ENCODE peak calls at places on chromosome 7, in seven cellular contexts. One of them, this sample, is unnamed.
A peak's percentile ranks its signal among the peaks of the same experiment; 100 is the strongest.

GRCh38 chr7:77349141-77349540 is 67.0 kb downstream of the GSAP start:
- DNase-seq in H9: no peak
- DNase-seq in ovary: no peak
- DNase-seq in nephron progenitor cell: no peak
- DNase-seq in astrocyte: peak; percentile 33
- DNase-seq in hepatocyte: no peak
- DNase-seq in lower leg skin: no peak
- DNase-seq in this sample: no peak

GRCh38 chr7:69412331-69413146 is 185.7 kb upstream of the AUTS2 start:
- DNase-seq in H9: no peak
- DNase-seq in ovary: no peak
- DNase-seq in nephron progenitor cell: no peak
- DNase-seq in astrocyte: peak; percentile 83
- DNase-seq in hepatocyte: peak; percentile 87
- DNase-seq in lower leg skin: peak; percentile 68
- DNase-seq in this sample: peak; percentile 48

GRCh38 chr7:138864667-138865066 is 66.7 kb upstream of the ATP6V0A4 start:
- DNase-seq in H9: no peak
- DNase-seq in ovary: no peak
- DNase-seq in nephron progenitor cell: no peak
- DNase-seq in astrocyte: peak; percentile 84
- DNase-seq in hepatocyte: no peak
- DNase-seq in lower leg skin: peak; percentile 52
- DNase-seq in this sample: no peak

GRCh38 chr7:131011437-131011752 is 277.4 kb upstream of the KLF14 start:
- DNase-seq in H9: no peak
- DNase-seq in ovary: no peak
- DNase-seq in nephron progenitor cell: no peak
- DNase-seq in astrocyte: no peak
- DNase-seq in hepatocyte: no peak
- DNase-seq in lower leg skin: no peak
- DNase-seq in this sample: peak; percentile 58

GRCh38 chr7:84337386-84337785 is 142.8 kb upstream of the SEMA3A start:
- DNase-seq in H9: no peak
- DNase-seq in ovary: no peak
- DNase-seq in nephron progenitor cell: no peak
- DNase-seq in astrocyte: peak; percentile 88
- DNase-seq in hepatocyte: no peak
- DNase-seq in lower leg skin: no peak
- DNase-seq in this sample: no peak

GRCh38 chr7:79624336-79624735 is 170.9 kb upstream of the MAGI2 start:
- DNase-seq in H9: no peak
- DNase-seq in ovary: no peak
- DNase-seq in nephron progenitor cell: no peak
- DNase-seq in astrocyte: no peak
- DNase-seq in hepatocyte: no peak
- DNase-seq in lower leg skin: no peak
- DNase-seq in this sample: no peak

GRCh38 chr7:84675633-84676034 is 481.0 kb upstream of the SEMA3A start:
- DNase-seq in H9: no peak
- DNase-seq in ovary: no peak
- DNase-seq in nephron progenitor cell: no peak
- DNase-seq in astrocyte: peak; percentile 23
- DNase-seq in hepatocyte: no peak
- DNase-seq in lower leg skin: no peak
- DNase-seq in this sample: no peak

GRCh38 chr7:69457912-69458491 is 140.3 kb upstream of the AUTS2 start:
- DNase-seq in H9: peak; percentile 66
- DNase-seq in ovary: no peak
- DNase-seq in nephron progenitor cell: no peak
- DNase-seq in astrocyte: peak; percentile 74
- DNase-seq in hepatocyte: peak; percentile 16
- DNase-seq in lower leg skin: no peak
- DNase-seq in this sample: no peak

GRCh38 chr7:71509381-71509780 is 377.4 kb downstream of the GALNT17 start:
- DNase-seq in H9: no peak
- DNase-seq in ovary: no peak
- DNase-seq in nephron progenitor cell: no peak
- DNase-seq in astrocyte: no peak
- DNase-seq in hepatocyte: no peak
- DNase-seq in lower leg skin: no peak
- DNase-seq in this sample: no peak

GRCh38 chr7:116180302-116180701 is 30.0 kb upstream of the TES start:
- DNase-seq in H9: no peak
- DNase-seq in ovary: no peak
- DNase-seq in nephron progenitor cell: peak; percentile 12
- DNase-seq in astrocyte: no peak
- DNase-seq in hepatocyte: peak; percentile 73
- DNase-seq in lower leg skin: no peak
- DNase-seq in this sample: no peak

GRCh38 chr7:96093435-96093834 is 228.5 kb downstream of the SLC25A13 start:
- DNase-seq in H9: no peak
- DNase-seq in ovary: no peak
- DNase-seq in nephron progenitor cell: no peak
- DNase-seq in astrocyte: peak; percentile 90
- DNase-seq in hepatocyte: peak; percentile 46
- DNase-seq in lower leg skin: no peak
- DNase-seq in this sample: no peak

GRCh38 chr7:35736725-35737124 is 41.8 kb upstream of the HERPUD2 start:
- DNase-seq in H9: no peak
- DNase-seq in ovary: no peak
- DNase-seq in nephron progenitor cell: no peak
- DNase-seq in astrocyte: peak; percentile 19
- DNase-seq in hepatocyte: peak; percentile 53
- DNase-seq in lower leg skin: no peak
- DNase-seq in this sample: no peak

GRCh38 chr7:47491637-47492036 is 90.3 kb downstream of the TNS3 start:
- DNase-seq in H9: no peak
- DNase-seq in ovary: no peak
- DNase-seq in nephron progenitor cell: no peak
- DNase-seq in astrocyte: no peak
- DNase-seq in hepatocyte: no peak
- DNase-seq in lower leg skin: no peak
- DNase-seq in this sample: no peak

GRCh38 chr7:93092757-93093370 is 24.9 kb downstream of the SAMD9 start:
- DNase-seq in H9: no peak
- DNase-seq in ovary: no peak
- DNase-seq in nephron progenitor cell: no peak
- DNase-seq in astrocyte: peak; percentile 33
- DNase-seq in hepatocyte: no peak
- DNase-seq in lower leg skin: no peak
- DNase-seq in this sample: no peak

GRCh38 chr7:55075464-55075971 is 56.7 kb downstream of the EGFR start:
- DNase-seq in H9: no peak
- DNase-seq in ovary: no peak
- DNase-seq in nephron progenitor cell: no peak
- DNase-seq in astrocyte: no peak
- DNase-seq in hepatocyte: no peak
- DNase-seq in lower leg skin: peak; percentile 84
- DNase-seq in this sample: no peak

GRCh38 chr7:372939-373791 is 83.2 kb downstream of the FOXL3 start:
- DNase-seq in H9: peak; percentile 30
- DNase-seq in ovary: peak; percentile 17
- DNase-seq in nephron progenitor cell: no peak
- DNase-seq in astrocyte: no peak
- DNase-seq in hepatocyte: peak; percentile 80
- DNase-seq in lower leg skin: no peak
- DNase-seq in this sample: no peak

GRCh38 chr7:159094030-159094740 is 50.5 kb downstream of the VIPR2 start:
- DNase-seq in H9: peak; percentile 23
- DNase-seq in ovary: no peak
- DNase-seq in nephron progenitor cell: no peak
- DNase-seq in astrocyte: no peak
- DNase-seq in hepatocyte: no peak
- DNase-seq in lower leg skin: no peak
- DNase-seq in this sample: no peak

GRCh38 chr7:12490105-12490688 is 80.3 kb upstream of the SCIN start:
- DNase-seq in H9: no peak
- DNase-seq in ovary: no peak
- DNase-seq in nephron progenitor cell: no peak
- DNase-seq in astrocyte: peak; percentile 23
- DNase-seq in hepatocyte: peak; percentile 44
- DNase-seq in lower leg skin: no peak
- DNase-seq in this sample: no peak

GRCh38 chr7:6628045-6628444 is 9.1 kb upstream of the ZNF316 start:
- DNase-seq in H9: no peak
- DNase-seq in ovary: no peak
- DNase-seq in nephron progenitor cell: no peak
- DNase-seq in astrocyte: no peak
- DNase-seq in hepatocyte: no peak
- DNase-seq in lower leg skin: no peak
- DNase-seq in this sample: no peak

GRCh38 chr7:119711104-119711503 is 561.9 kb upstream of the KCND2 start:
- DNase-seq in H9: no peak
- DNase-seq in ovary: no peak
- DNase-seq in nephron progenitor cell: no peak
- DNase-seq in astrocyte: no peak
- DNase-seq in hepatocyte: no peak
- DNase-seq in lower leg skin: no peak
- DNase-seq in this sample: no peak

GRCh38 chr7:92020636-92021035 is 80.0 kb downstream of the AKAP9 start:
- DNase-seq in H9: no peak
- DNase-seq in ovary: no peak
- DNase-seq in nephron progenitor cell: no peak
- DNase-seq in astrocyte: peak; percentile 27
- DNase-seq in hepatocyte: no peak
- DNase-seq in lower leg skin: no peak
- DNase-seq in this sample: no peak

GRCh38 chr7:159008055-159008405 is 136.6 kb downstream of the VIPR2 start:
- DNase-seq in H9: no peak
- DNase-seq in ovary: no peak
- DNase-seq in nephron progenitor cell: no peak
- DNase-seq in astrocyte: no peak
- DNase-seq in hepatocyte: no peak
- DNase-seq in lower leg skin: no peak
- DNase-seq in this sample: no peak

GRCh38 chr7:102387064-102387463 is 9.1 kb upstream of the PRKRIP1 start:
- DNase-seq in H9: no peak
- DNase-seq in ovary: no peak
- DNase-seq in nephron progenitor cell: no peak
- DNase-seq in astrocyte: no peak
- DNase-seq in hepatocyte: no peak
- DNase-seq in lower leg skin: no peak
- DNase-seq in this sample: no peak

GRCh38 chr7:98196706-98197605 is 14.3 kb upstream of the BHLHA15 start:
- DNase-seq in H9: no peak
- DNase-seq in ovary: no peak
- DNase-seq in nephron progenitor cell: no peak
- DNase-seq in astrocyte: no peak
- DNase-seq in hepatocyte: no peak
- DNase-seq in lower leg skin: no peak
- DNase-seq in this sample: no peak

GRCh38 chr7:84069036-84069435 is 125.6 kb downstream of the SEMA3A start:
- DNase-seq in H9: no peak
- DNase-seq in ovary: no peak
- DNase-seq in nephron progenitor cell: no peak
- DNase-seq in astrocyte: no peak
- DNase-seq in hepatocyte: no peak
- DNase-seq in lower leg skin: no peak
- DNase-seq in this sample: no peak

GRCh38 chr7:31126976-31127375 is 74.9 kb downstream of the ADCYAP1R1 start:
- DNase-seq in H9: no peak
- DNase-seq in ovary: no peak
- DNase-seq in nephron progenitor cell: no peak
- DNase-seq in astrocyte: peak; percentile 12
- DNase-seq in hepatocyte: no peak
- DNase-seq in lower leg skin: no peak
- DNase-seq in this sample: no peak

GRCh38 chr7:31133497-31133896 is 81.4 kb downstream of the ADCYAP1R1 start:
- DNase-seq in H9: no peak
- DNase-seq in ovary: no peak
- DNase-seq in nephron progenitor cell: no peak
- DNase-seq in astrocyte: no peak
- DNase-seq in hepatocyte: no peak
- DNase-seq in lower leg skin: no peak
- DNase-seq in this sample: no peak

GRCh38 chr7:31123726-31124125 is 71.6 kb downstream of the ADCYAP1R1 start:
- DNase-seq in H9: no peak
- DNase-seq in ovary: no peak
- DNase-seq in nephron progenitor cell: no peak
- DNase-seq in astrocyte: no peak
- DNase-seq in hepatocyte: no peak
- DNase-seq in lower leg skin: no peak
- DNase-seq in this sample: no peak

GRCh38 chr7:31125171-31125570 is 73.1 kb downstream of the ADCYAP1R1 start:
- DNase-seq in H9: no peak
- DNase-seq in ovary: no peak
- DNase-seq in nephron progenitor cell: no peak
- DNase-seq in astrocyte: no peak
- DNase-seq in hepatocyte: no peak
- DNase-seq in lower leg skin: no peak
- DNase-seq in this sample: no peak

GRCh38 chr7:31129067-31129466 is 77.0 kb downstream of the ADCYAP1R1 start:
- DNase-seq in H9: no peak
- DNase-seq in ovary: no peak
- DNase-seq in nephron progenitor cell: no peak
- DNase-seq in astrocyte: no peak
- DNase-seq in hepatocyte: no peak
- DNase-seq in lower leg skin: no peak
- DNase-seq in this sample: no peak
- TF ChIP-seq CTCF in H9: peak; percentile 46
- TF ChIP-seq CTCF in ovary: no peak
- TF ChIP-seq CTCF in nephron progenitor cell: no peak
- TF ChIP-seq CTCF in astrocyte: no peak
- TF ChIP-seq CTCF in hepatocyte: no peak
- TF ChIP-seq CTCF in lower leg skin: no peak
- TF ChIP-seq CTCF in this sample: no peak

GRCh38 chr7:75950111-75950681 is 35.2 kb downstream of the POR start:
- DNase-seq in H9: no peak
- DNase-seq in ovary: no peak
- DNase-seq in nephron progenitor cell: no peak
- DNase-seq in astrocyte: no peak
- DNase-seq in hepatocyte: no peak
- DNase-seq in lower leg skin: no peak
- DNase-seq in this sample: peak; percentile 67
- TF ChIP-seq CTCF in H9: no peak
- TF ChIP-seq CTCF in ovary: no peak
- TF ChIP-seq CTCF in nephron progenitor cell: no peak
- TF ChIP-seq CTCF in astrocyte: no peak
- TF ChIP-seq CTCF in hepatocyte: no peak
- TF ChIP-seq CTCF in lower leg skin: no peak
- TF ChIP-seq CTCF in this sample: no peak

GRCh38 chr7:106178593-106179134 is 66.6 kb upstream of the SYPL1 start:
- DNase-seq in H9: no peak
- DNase-seq in ovary: no peak
- DNase-seq in nephron progenitor cell: no peak
- DNase-seq in astrocyte: peak; percentile 36
- DNase-seq in hepatocyte: peak; percentile 18
- DNase-seq in lower leg skin: no peak
- DNase-seq in this sample: no peak
- TF ChIP-seq CTCF in H9: no peak
- TF ChIP-seq CTCF in ovary: no peak
- TF ChIP-seq CTCF in nephron progenitor cell: no peak
- TF ChIP-seq CTCF in astrocyte: no peak
- TF ChIP-seq CTCF in hepatocyte: peak; percentile 30
- TF ChIP-seq CTCF in lower leg skin: no peak
- TF ChIP-seq CTCF in this sample: no peak

DNA sequence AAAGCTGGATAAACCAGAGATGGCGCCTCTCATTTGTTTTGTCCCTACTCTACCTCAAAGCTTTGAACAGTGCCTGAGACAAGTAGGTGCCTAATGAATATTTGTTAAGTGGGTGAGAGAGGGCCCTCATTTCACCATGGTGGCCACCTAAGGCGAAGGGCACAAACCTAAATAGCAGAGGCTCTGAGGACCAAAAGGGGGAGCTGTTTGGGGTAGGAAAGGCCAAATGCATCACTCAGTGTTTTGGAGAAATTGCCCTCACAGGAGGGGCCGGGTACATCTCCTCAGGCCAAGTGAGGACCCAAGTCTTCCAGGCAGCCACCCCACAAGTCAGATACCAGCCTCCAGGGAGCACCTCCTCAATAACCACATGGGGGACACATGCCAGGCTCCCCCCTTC is 14.0 kb downstream of the IMPDH1 start:
- DNase-seq in H9: no peak
- DNase-seq in ovary: no peak
- DNase-seq in nephron progenitor cell: no peak
- DNase-seq in astrocyte: no peak
- DNase-seq in hepatocyte: no peak
- DNase-seq in lower leg skin: no peak
- DNase-seq in this sample: no peak
- TF ChIP-seq CTCF in H9: peak; percentile 51
- TF ChIP-seq CTCF in ovary: no peak
- TF ChIP-seq CTCF in nephron progenitor cell: no peak
- TF ChIP-seq CTCF in astrocyte: no peak
- TF ChIP-seq CTCF in hepatocyte: no peak
- TF ChIP-seq CTCF in lower leg skin: no peak
- TF ChIP-seq CTCF in this sample: no peak

This sample was measured in CD14-positive monocyte.